ENCODE peak calls at places on chromosomes 2 and 18, in ten cellular contexts. Z, D, K, S, N, T, Y, I, E and J are unnamed samples.
A peak's percentile ranks its signal among the peaks of the same experiment; 100 is the strongest.

GRCh38 chr2:33804155-33804554 is 205.1 kb upstream of the FAM98A start:
- DNase-seq in Z (no peak), D (no peak), K (no peak), S (no peak), N (no peak), T (no peak), Y (no peak), I (no peak), E (no peak), J (no peak)

GRCh38 chr18:59024829-59025228 is 114.9 kb upstream of the SEC11C start:
- DNase-seq in Z (no peak), D (peak; percentile 73), K (no peak), S (no peak), N (no peak), T (peak; percentile 25), Y (no peak), I (no peak), E (no peak), J (no peak)

GRCh38 chr18:2412261-2412660 is 159.0 kb downstream of the METTL4 start:
- DNase-seq in Z (no peak), D (no peak), K (no peak), S (no peak), N (no peak), T (no peak), Y (no peak), I (no peak), E (no peak), J (no peak)

GRCh38 chr2:201960300-201960699 is 73.4 kb upstream of the FZD7 start:
- DNase-seq in Z (no peak), D (no peak), K (no peak), S (no peak), N (no peak), T (no peak), Y (no peak), I (no peak), E (no peak), J (no peak)

GRCh38 chr2:225937625-225938024 is 538.1 kb downstream of the NYAP2 start:
- DNase-seq in Z (peak; percentile 38), D (peak; percentile 27), K (no peak), S (no peak), N (no peak), T (no peak), Y (no peak), I (no peak), E (no peak), J (no peak)

GRCh38 chr2:101188683-101189405 is 37.7 kb upstream of the TBC1D8 start:
- DNase-seq in Z (peak; percentile 39), D (peak; percentile 35), K (no peak), S (peak; percentile 64), N (no peak), T (peak; percentile 37), Y (no peak), I (no peak), E (no peak), J (peak; percentile 41)

GRCh38 chr2:121368841-121369240 is 83.8 kb upstream of the TFCP2L1 start:
- DNase-seq in Z (no peak), D (peak; percentile 26), K (no peak), S (no peak), N (no peak), T (peak; percentile 59), Y (no peak), I (no peak), E (no peak), J (no peak)

GRCh38 chr2:172204309-172204708 is 101.6 kb upstream of the DLX2 start:
- DNase-seq in Z (no peak), D (no peak), K (no peak), S (no peak), N (no peak), T (no peak), Y (no peak), I (no peak), E (no peak), J (no peak)

GRCh38 chr2:88764850-88765153 is 73.3 kb downstream of the RPIA start:
- DNase-seq in Z (no peak), D (no peak), K (no peak), S (no peak), N (no peak), T (no peak), Y (no peak), I (no peak), E (no peak), J (no peak)

GRCh38 chr2:219082332-219082958 is 21.7 kb upstream of the IHH start:
- DNase-seq in Z (no peak), D (peak; percentile 42), K (no peak), S (no peak), N (no peak), T (no peak), Y (no peak), I (no peak), E (no peak), J (no peak)

GRCh38 chr18:7879717-7880116 is 312.6 kb downstream of the PTPRM start:
- DNase-seq in Z (no peak), D (no peak), K (no peak), S (no peak), N (no peak), T (no peak), Y (no peak), I (no peak), E (no peak), J (no peak)

GRCh38 chr2:43212216-43212828 is 14.1 kb downstream of the ZFP36L2 start:
- DNase-seq in Z (no peak), D (no peak), K (no peak), S (no peak), N (no peak), T (no peak), Y (no peak), I (no peak), E (no peak), J (no peak)

GRCh38 chr2:238939074-238939473 is 91.2 kb downstream of the TWIST2 start:
- DNase-seq in Z (no peak), D (no peak), K (no peak), S (no peak), N (no peak), T (peak; percentile 28), Y (no peak), I (no peak), E (no peak), J (no peak)

GRCh38 chr2:64325852-64326577 is 127.9 kb upstream of the LGALSL start:
- DNase-seq in Z (no peak), D (no peak), K (peak; percentile 19), S (no peak), N (no peak), T (no peak), Y (peak; percentile 48), I (peak; percentile 41), E (no peak), J (no peak)

GRCh38 chr2:28754321-28754720 is 2.7 kb downstream of the PPP1CB start:
- DNase-seq in Z (no peak), D (peak; percentile 51), K (no peak), S (no peak), N (no peak), T (no peak), Y (no peak), I (no peak), E (no peak), J (no peak)

GRCh38 chr18:79411614-79412526 is 16.1 kb downstream of the NFATC1 start:
- DNase-seq in Z (no peak), D (no peak), K (no peak), S (no peak), N (no peak), T (no peak), Y (no peak), I (no peak), E (no peak), J (peak; percentile 81)

GRCh38 chr2:186485576-186485870 is 537 bp upstream of the ZC3H15 start:
- DNase-seq in Z (no peak), D (no peak), K (no peak), S (no peak), N (no peak), T (no peak), Y (no peak), I (no peak), E (no peak), J (no peak)

GRCh38 chr2:191318729-191319078 is 73.5 kb downstream of the MYO1B start:
- DNase-seq in Z (peak; percentile 60), D (peak; percentile 78), K (no peak), S (peak; percentile 83), N (no peak), T (peak; percentile 69), Y (no peak), I (no peak), E (no peak), J (no peak)

GRCh38 chr18:74534981-74535649 is 815 bp downstream of the CNDP1 start:
- DNase-seq in Z (no peak), D (no peak), K (no peak), S (peak; percentile 58), N (no peak), T (no peak), Y (no peak), I (no peak), E (no peak), J (no peak)

GRCh38 chr2:70887550-70888229 is 48.0 kb upstream of the ATP6V1B1 start:
- DNase-seq in Z (peak; percentile 18), D (no peak), K (no peak), S (peak; percentile 70), N (no peak), T (no peak), Y (no peak), I (no peak), E (no peak), J (no peak)

GRCh38 chr2:134975281-134976009 is 56.8 kb downstream of the CCNT2 start:
- DNase-seq in Z (no peak), D (no peak), K (no peak), S (no peak), N (no peak), T (no peak), Y (no peak), I (no peak), E (no peak), J (no peak)

GRCh38 chr18:75248426-75249191 is 38.0 kb downstream of the TSHZ1 start:
- DNase-seq in Z (peak; percentile 19), D (no peak), K (no peak), S (no peak), N (no peak), T (no peak), Y (no peak), I (no peak), E (no peak), J (no peak)

GRCh38 chr18:77067315-77068061 is 65.1 kb downstream of the MBP start:
- DNase-seq in Z (peak; percentile 88), D (peak; percentile 92), K (peak; percentile 46), S (peak; percentile 91), N (no peak), T (peak; percentile 80), Y (peak; percentile 55), I (peak; percentile 61), E (no peak), J (peak; percentile 86)

GRCh38 chr18:11671156-11671555 is 17.9 kb upstream of the GNAL start:
- DNase-seq in Z (no peak), D (no peak), K (no peak), S (peak; percentile 14), N (no peak), T (no peak), Y (no peak), I (no peak), E (no peak), J (no peak)

GRCh38 chr18:59054892-59055291 is 84.8 kb upstream of the SEC11C start:
- DNase-seq in Z (no peak), D (peak; percentile 3), K (no peak), S (peak; percentile 71), N (no peak), T (no peak), Y (no peak), I (no peak), E (no peak), J (no peak)

GRCh38 chr2:9715238-9715637 is 84.4 kb upstream of the YWHAQ start:
- DNase-seq in Z (no peak), D (no peak), K (no peak), S (peak; percentile 53), N (no peak), T (no peak), Y (no peak), I (no peak), E (no peak), J (peak; percentile 32)

GRCh38 chr2:113142290-113142689 is 14.9 kb downstream of the IL1RN start:
- DNase-seq in Z (no peak), D (no peak), K (no peak), S (peak; percentile 12), N (no peak), T (no peak), Y (no peak), I (no peak), E (no peak), J (no peak)

GRCh38 chr2:6921321-6921922 is 4.2 kb downstream of the RNF144A start:
- DNase-seq in Z (no peak), D (no peak), K (no peak), S (peak; percentile 42), N (no peak), T (no peak), Y (no peak), I (no peak), E (no peak), J (no peak)